ENCODE peak calls at places on chromosomes 3 and 15, in seven cellular contexts. K is GM12865; P is H1; F is naive thymus-derived CD8-positive, alpha-beta T cell; N is aorta; M is putamen; S is T-cell. W is an unnamed sample.

GRCh38 chr3:55511895-55512585 is 24.9 kb upstream of the WNT5A start:
- DNase-seq in K (no peak), P (no peak), F (no peak), N (no peak), M (no peak), S (no peak), W (no peak)

GRCh38 chr3:157370867-157371266 is 65.8 kb upstream of the PTX3 start:
- DNase-seq in K (no peak), P (no peak), F (no peak), N (no peak), M (no peak), S (no peak), W (no peak)

GRCh38 chr3:120894285-120894684 is 13.7 kb upstream of the STXBP5L start:
- DNase-seq in K (no peak), P (no peak), F (no peak), N (no peak), M (no peak), S (no peak), W (no peak)

GRCh38 chr3:101134331-101134730 is 141.1 kb upstream of the ABI3BP start:
- DNase-seq in K (no peak), P (no peak), F (no peak), N (no peak), M (no peak), S (no peak), W (no peak)

GRCh38 chr3:65039754-65040210 is 352.0 kb upstream of the ADAMTS9 start:
- DNase-seq in K (no peak), P (no peak), F (no peak), N (no peak), M (no peak), S (no peak), W (no peak)

GRCh38 chr15:65839354-65839901 is 29.9 kb upstream of the RAB11A start:
- DNase-seq in K (no peak), P (no peak), F (no peak), N (no peak), M (no peak), S (no peak), W (no peak)

GRCh38 chr3:45218578-45219390 is 7.3 kb downstream of the TMEM158 start:
- DNase-seq in K (no peak), P (no peak), F (no peak), N (no peak), M (no peak), S (no peak), W (no peak)

GRCh38 chr3:32733631-32734229 is 48.7 kb downstream of the CNOT10 start:
- DNase-seq in K (peak), P (no peak), F (no peak), N (no peak), M (peak), S (no peak), W (no peak)

GRCh38 chr3:148074916-148075315 is 622.8 kb upstream of the AGTR1 start:
- DNase-seq in K (no peak), P (no peak), F (no peak), N (no peak), M (no peak), S (no peak), W (no peak)

GRCh38 chr3:14335774-14336413 is 66.5 kb upstream of the SLC6A6 start:
- DNase-seq in K (no peak), P (no peak), F (no peak), N (no peak), M (no peak), S (no peak), W (no peak)

GRCh38 chr3:177523991-177524438 is 326.7 kb upstream of the TBL1XR1 start:
- DNase-seq in K (no peak), P (no peak), F (no peak), N (no peak), M (no peak), S (no peak), W (no peak)

GRCh38 chr3:56751056-56751455 is 50.7 kb downstream of the ARHGEF3 start:
- DNase-seq in K (no peak), P (no peak), F (no peak), N (no peak), M (no peak), S (no peak), W (no peak)

GRCh38 chr3:11554666-11555065 is 89.0 kb downstream of the VGLL4 start:
- DNase-seq in K (no peak), P (no peak), F (no peak), N (no peak), M (no peak), S (no peak), W (no peak)

GRCh38 chr3:143084856-143085731 is 34.5 kb upstream of the CHST2 start:
- DNase-seq in K (peak), P (no peak), F (no peak), N (no peak), M (no peak), S (no peak), W (no peak)

GRCh38 chr15:77844798-77845446 is 212.2 kb upstream of the LINGO1 start:
- DNase-seq in K (no peak), P (no peak), F (no peak), N (no peak), M (no peak), S (no peak), W (no peak)

GRCh38 chr3:50672656-50673055 is 2.1 kb upstream of the DOCK3 start:
- DNase-seq in K (no peak), P (no peak), F (no peak), N (no peak), M (no peak), S (no peak), W (no peak)

GRCh38 chr15:45448066-45448510 is 69.7 kb upstream of the GATM start:
- DNase-seq in K (no peak), P (no peak), F (no peak), N (no peak), M (no peak), S (no peak), W (no peak)

GRCh38 chr3:188310270-188310710 is 156.3 kb downstream of the LPP start:
- DNase-seq in K (no peak), P (no peak), F (no peak), N (no peak), M (no peak), S (no peak), W (no peak)

GRCh38 chr3:36786921-36787890 is 22.9 kb upstream of the DCLK3 start:
- DNase-seq in K (no peak), P (no peak), F (no peak), N (no peak), M (no peak), S (no peak), W (no peak)

GRCh38 chr15:42650208-42651066 is 75.0 kb downstream of the STARD9 start:
- DNase-seq in K (peak), P (peak), F (peak), N (no peak), M (peak), S (peak), W (peak)

GRCh38 chr15:90750186-90750585 is 33.0 kb downstream of the BLM start:
- DNase-seq in K (peak), P (no peak), F (no peak), N (no peak), M (no peak), S (no peak), W (no peak)

W was measured in DMS 273 treated with DMSO at 0.1 percent for 48 hours.